ENCODE peak calls at places on chromosomes 7 and 10, in four cellular contexts. One of them, this sample, is unnamed. For H3K4me1, the result is how much of the 10 kb centered on the place peaks cover.

GRCh38 chr10:103254538-103255325 is 9.0 kb downstream of the RPEL1 start:
- DNase-seq in HCT116: peak
- DNase-seq in thoracic aorta: no peak
- DNase-seq in endodermal cell: no peak
- DNase-seq in this sample: no peak

GRCh38 chr10:86250399-86250798 is 116.2 kb downstream of the GRID1 start:
- DNase-seq in endodermal cell: no peak
- DNase-seq in HCT116: no peak
- DNase-seq in thoracic aorta: no peak
- DNase-seq in this sample: no peak

GRCh38 chr10:10209152-10209551 is 808.5 kb upstream of the CELF2 start:
- DNase-seq in endodermal cell: no peak
- DNase-seq in thoracic aorta: no peak
- DNase-seq in HCT116: no peak
- DNase-seq in this sample: no peak

GRCh38 chr10:77932016-77932715 is 5.6 kb upstream of the DLG5 start:
- DNase-seq in thoracic aorta: no peak
- DNase-seq in HCT116: no peak
- DNase-seq in endodermal cell: no peak
- DNase-seq in this sample: no peak

GRCh38 chr7:143382791-143383641 is 1.9 kb downstream of the ZYX start:
- DNase-seq in HCT116: no peak
- DNase-seq in thoracic aorta: no peak
- DNase-seq in endodermal cell: peak
- DNase-seq in this sample: no peak

GRCh38 chr7:37247881-37248280 is 200.8 kb downstream of the ELMO1 start:
- DNase-seq in thoracic aorta: no peak
- DNase-seq in HCT116: no peak
- DNase-seq in endodermal cell: peak
- DNase-seq in this sample: no peak

GRCh38 chr10:31604646-31605170 is 285.7 kb downstream of the ZEB1 start:
- DNase-seq in endodermal cell: no peak
- DNase-seq in HCT116: no peak
- DNase-seq in thoracic aorta: no peak
- DNase-seq in this sample: no peak

GRCh38 chr10:91349381-91349780 is 60.8 kb upstream of the HECTD2 start:
- DNase-seq in thoracic aorta: peak
- DNase-seq in HCT116: no peak
- DNase-seq in endodermal cell: no peak
- DNase-seq in this sample: no peak

GRCh38 chr10:124688889-124689670 is 55.1 kb downstream of the FAM53B start:
- DNase-seq in endodermal cell: no peak
- DNase-seq in thoracic aorta: no peak
- DNase-seq in HCT116: no peak
- DNase-seq in this sample: no peak

GRCh38 chr10:52466464-52466863 is 152.4 kb downstream of the DKK1 start:
- DNase-seq in thoracic aorta: no peak
- DNase-seq in endodermal cell: peak
- DNase-seq in HCT116: no peak
- DNase-seq in this sample: no peak

GRCh38 chr7:37153376-37153775 is 295.3 kb downstream of the ELMO1 start:
- DNase-seq in thoracic aorta: no peak
- DNase-seq in endodermal cell: peak
- DNase-seq in HCT116: no peak
- DNase-seq in this sample: no peak

GRCh38 chr7:158821173-158822021 is 7.9 kb downstream of the ESYT2 start:
- DNase-seq in thoracic aorta: no peak
- DNase-seq in endodermal cell: peak
- DNase-seq in HCT116: peak
- DNase-seq in this sample: no peak

GRCh38 chr10:124301736-124302135 is 117.0 kb downstream of the OAT start:
- DNase-seq in endodermal cell: no peak
- DNase-seq in thoracic aorta: no peak
- DNase-seq in HCT116: no peak
- DNase-seq in this sample: peak

GRCh38 chr7:10934292-10934691 is 39.4 kb upstream of the PHF14 start:
- DNase-seq in thoracic aorta: no peak
- DNase-seq in endodermal cell: no peak
- DNase-seq in HCT116: no peak
- DNase-seq in this sample: no peak

GRCh38 chr7:981793-982510 is 1.0 kb upstream of the CYP2W1 start:
- DNase-seq in HCT116: no peak
- DNase-seq in endodermal cell: no peak
- DNase-seq in thoracic aorta: no peak
- DNase-seq in this sample: no peak

GRCh38 chr10:99996934-99997648 is 12.7 kb downstream of the DNMBP start:
- DNase-seq in HCT116: no peak
- DNase-seq in endodermal cell: no peak
- DNase-seq in thoracic aorta: no peak
- DNase-seq in this sample: no peak

GRCh38 chr7:39526676-39527075 is 39.5 kb upstream of the YAE1 start:
- DNase-seq in endodermal cell: no peak
- DNase-seq in HCT116: no peak
- DNase-seq in thoracic aorta: no peak
- DNase-seq in this sample: no peak

GRCh38 chr10:46547881-46548780 is 8.3 kb downstream of the GPRIN2 start:
- DNase-seq in endodermal cell: peak
- DNase-seq in thoracic aorta: peak
- DNase-seq in HCT116: no peak
- DNase-seq in this sample: no peak

GRCh38 chr7:135169936-135170222 is 628 bp downstream of the CYREN start:
- DNase-seq in thoracic aorta: no peak
- DNase-seq in endodermal cell: no peak
- DNase-seq in HCT116: no peak
- DNase-seq in this sample: no peak

GRCh38 chr7:8442814-8443304 is 9.4 kb downstream of the NXPH1 start:
- DNase-seq in HCT116: no peak
- DNase-seq in thoracic aorta: no peak
- DNase-seq in endodermal cell: peak
- DNase-seq in this sample: no peak

GRCh38 chr7:150982348-150982747 is 4.2 kb upstream of the KCNH2 start:
- DNase-seq in thoracic aorta: no peak
- DNase-seq in endodermal cell: no peak
- DNase-seq in HCT116: no peak
- DNase-seq in this sample: no peak

GRCh38 chr10:124590216-124591122 is 128.8 kb downstream of the LHPP start:
- DNase-seq in endodermal cell: no peak
- DNase-seq in HCT116: no peak
- DNase-seq in thoracic aorta: no peak
- DNase-seq in this sample: no peak

GRCh38 chr7:2820508-2820934 is 23.6 kb downstream of the GNA12 start:
- DNase-seq in HCT116: no peak
- DNase-seq in thoracic aorta: peak
- DNase-seq in endodermal cell: no peak
- DNase-seq in this sample: no peak

GRCh38 chr7:1402791-1403755 is 56.2 kb downstream of the MICALL2 start:
- DNase-seq in HCT116: no peak
- DNase-seq in endodermal cell: no peak
- DNase-seq in thoracic aorta: no peak
- DNase-seq in this sample: no peak

GRCh38 chr10:121854809-121855445 is 72.9 kb downstream of the ATE1 start:
- DNase-seq in endodermal cell: no peak
- DNase-seq in HCT116: no peak
- DNase-seq in thoracic aorta: no peak
- DNase-seq in this sample: no peak

GRCh38 chr10:66218258-66218657 is 707.6 kb upstream of the LRRTM3 start:
- DNase-seq in thoracic aorta: no peak
- DNase-seq in HCT116: no peak
- DNase-seq in endodermal cell: no peak
- DNase-seq in this sample: no peak

GRCh38 chr10:14653271-14654161 is 121.2 kb downstream of the FAM107B start:
- DNase-seq in HCT116: no peak
- DNase-seq in thoracic aorta: no peak
- DNase-seq in endodermal cell: peak
- DNase-seq in this sample: peak

GRCh38 chr10:48214701-48215100 is 59.8 kb downstream of the FRMPD2 start:
- DNase-seq in thoracic aorta: no peak
- DNase-seq in endodermal cell: no peak
- DNase-seq in HCT116: no peak
- DNase-seq in this sample: no peak

GRCh38 chr7:43649755-43650274 is 66.9 kb downstream of the STK17A start:
- DNase-seq in thoracic aorta: no peak
- DNase-seq in endodermal cell: no peak
- DNase-seq in HCT116: no peak
- DNase-seq in this sample: no peak
- H3K4me1 ChIP-seq in thoracic aorta: half or more
- H3K4me1 ChIP-seq in endodermal cell: under half
- H3K4me1 ChIP-seq in HCT116: half or more
- H3K4me1 ChIP-seq in this sample: under half

DNA sequence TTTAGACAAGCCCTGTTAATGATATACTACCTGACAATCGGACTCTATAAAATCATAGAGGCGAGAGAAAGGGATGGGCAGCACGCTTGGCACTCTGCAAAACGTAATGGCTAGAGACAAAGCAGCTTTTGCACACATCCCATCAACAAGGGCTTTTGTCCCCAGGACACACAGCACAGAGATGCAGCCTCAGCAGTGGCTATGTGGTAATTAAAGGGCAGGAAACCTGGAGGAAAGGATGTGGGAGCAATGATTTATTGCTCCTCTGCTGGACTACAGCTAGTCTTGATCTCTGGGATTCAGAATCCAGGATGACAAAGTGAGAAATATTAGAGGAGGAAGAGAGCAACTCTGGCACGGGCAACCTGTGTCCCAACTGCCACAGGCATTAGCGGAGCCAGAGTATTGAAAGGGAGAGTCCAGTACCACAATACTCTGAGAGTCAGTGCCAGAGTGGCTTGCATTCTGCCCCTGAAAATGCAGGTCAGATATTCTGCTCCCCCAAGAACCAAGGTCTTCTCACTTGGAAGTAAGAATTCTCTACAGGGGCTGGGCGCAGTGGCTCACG is 96.5 kb downstream of the ARMH3 start:
- DNase-seq in thoracic aorta: no peak
- DNase-seq in HCT116: no peak
- DNase-seq in endodermal cell: no peak
- DNase-seq in this sample: no peak
- H3K27ac ChIP-seq in thoracic aorta: no peak
- H3K27ac ChIP-seq in HCT116: no peak
- H3K27ac ChIP-seq in endodermal cell: no peak
- H3K27ac ChIP-seq in this sample: no peak

GRCh38 chr10:79318369-79318768 is 28.9 kb upstream of the PPIF start:
- DNase-seq in HCT116: no peak
- DNase-seq in thoracic aorta: no peak
- DNase-seq in endodermal cell: no peak
- DNase-seq in this sample: no peak
- H3K4me1 ChIP-seq in HCT116: under half
- H3K4me1 ChIP-seq in thoracic aorta: under half
- H3K4me1 ChIP-seq in endodermal cell: under half
- H3K4me1 ChIP-seq in this sample: under half

GRCh38 chr7:96388620-96389383 is 66.9 kb upstream of the SLC25A13 start:
- DNase-seq in thoracic aorta: no peak
- DNase-seq in HCT116: no peak
- DNase-seq in endodermal cell: no peak
- DNase-seq in this sample: no peak
- H3K27ac ChIP-seq in thoracic aorta: peak
- H3K27ac ChIP-seq in HCT116: no peak
- H3K27ac ChIP-seq in endodermal cell: no peak
- H3K27ac ChIP-seq in this sample: peak

GRCh38 chr10:79183468-79183865 is 114.7 kb downstream of the ZMIZ1 start:
- DNase-seq in endodermal cell: no peak
- DNase-seq in thoracic aorta: no peak
- DNase-seq in HCT116: no peak
- DNase-seq in this sample: no peak
- H3K4me1 ChIP-seq in endodermal cell: under half
- H3K4me1 ChIP-seq in thoracic aorta: half or more
- H3K4me1 ChIP-seq in HCT116: half or more
- H3K4me1 ChIP-seq in this sample: under half